ENCODE peak calls at places on chromosomes 13 and 19, in seven cellular contexts. I is stimulated activated CD8-positive, alpha-beta memory T cell treated with anti-CD3 and anti-CD28 coated beads, Interleukin-15, amount 100 ng/mL, for 24 hours; H is stimulated activated CD4-positive, alpha-beta T cell treated with anti-CD3 and anti-CD28 coated beads, Interleukin-2, amount 100 ng/mL, for 48 hours; Y is fibroblast of villous mesenchyme; Z is anterior cingulate cortex; B is activated effector memory CD4-positive, alpha-beta T cell treated with Interleukin-2 at 50 U/mL for 16 hours; X is sciatic nerve. A is an unnamed sample.

GRCh38 chr19:43759515-43759914 is 4.8 kb upstream of the SMG9 start:
- DNase-seq in B (no peak), Z (no peak), I (no peak), H (no peak), Y (peak), X (no peak), A (no peak)

GRCh38 chr13:32581177-32581786 is 5.0 kb upstream of the PDS5B start:
- DNase-seq in H (no peak), I (no peak), Z (no peak), Y (peak), X (no peak), B (no peak), A (no peak)

GRCh38 chr19:10091892-10092641 is 6.0 kb downstream of the SHFL start:
- DNase-seq in B (no peak), H (no peak), X (no peak), I (no peak), Y (no peak), Z (no peak), A (no peak)

GRCh38 chr13:78689011-78689410 is 30.1 kb upstream of the OBI1 start:
- DNase-seq in H (no peak), I (no peak), Y (peak), Z (no peak), X (no peak), B (no peak), A (no peak)

GRCh38 chr19:58279042-58279924 is 528 bp downstream of the ZNF8 start:
- DNase-seq in Y (peak), B (peak), H (peak), X (peak), I (peak), Z (peak), A (no peak)

GRCh38 chr13:21696865-21697448 is 26.1 kb downstream of the FGF9 start:
- DNase-seq in I (no peak), H (no peak), B (no peak), Y (no peak), X (no peak), Z (no peak), A (no peak)

GRCh38 chr19:2332341-2333026 is 4.0 kb downstream of the SPPL2B start:
- DNase-seq in Y (no peak), I (no peak), H (no peak), X (no peak), Z (no peak), B (peak), A (peak)

GRCh38 chr13:106942558-106942957 is 374.6 kb upstream of the ARGLU1 start:
- DNase-seq in Y (no peak), B (no peak), Z (no peak), H (no peak), I (no peak), X (no peak), A (no peak)

GRCh38 chr13:107373551-107373950 is 805.6 kb upstream of the ARGLU1 start:
- DNase-seq in H (no peak), Y (peak), I (no peak), Z (peak), B (no peak), X (no peak), A (no peak)

GRCh38 chr19:51593138-51593890 is 22.2 kb downstream of the ZNF175 start:
- DNase-seq in Z (no peak), Y (no peak), B (no peak), H (no peak), I (no peak), X (no peak), A (no peak)

GRCh38 chr19:3097442-3097871 is 3.3 kb downstream of the GNA11 start:
- DNase-seq in Y (no peak), Z (no peak), I (no peak), H (no peak), B (no peak), X (no peak), A (no peak)

GRCh38 chr19:48290341-48290922 is 20.6 kb downstream of the ZNF114 start:
- DNase-seq in X (no peak), B (no peak), H (no peak), Z (no peak), I (no peak), Y (peak), A (no peak)

A was measured in CD8-positive, alpha-beta T cell.